ENCODE peak calls at places on chromosomes 3 and 15, in seven cellular contexts. P is neural progenitor cell, U is bronchial epithelial cell, D is HepG2, W is A549, Z is CD14-positive monocyte, L is endothelial cell. K is an unnamed sample.

GRCh38 chr15:63231717-63232116 is 42.3 kb downstream of the RAB8B start:
- DNase-seq in P (no peak), U (no peak), D (no peak), W (no peak), Z (no peak), L (no peak), K (no peak)

GRCh38 chr15:79431636-79432344 is at the start of gene MINAR1:
- DNase-seq in P (peak), U (peak), D (peak), W (peak), Z (no peak), L (peak), K (peak)

GRCh38 chr3:103614719-103615118 is 1179.9 kb downstream of the ZPLD1 start:
- DNase-seq in P (no peak), U (no peak), D (no peak), W (no peak), Z (no peak), L (no peak), K (no peak)

GRCh38 chr3:9803494-9803893 is 6.6 kb upstream of the TTLL3 start:
- DNase-seq in P (no peak), U (no peak), D (no peak), W (no peak), Z (no peak), L (no peak), K (no peak)

GRCh38 chr3:146142757-146143156 is 18.2 kb downstream of the PLOD2 start:
- DNase-seq in P (peak), U (no peak), D (no peak), W (no peak), Z (no peak), L (no peak), K (no peak)

GRCh38 chr3:88005066-88005465 is 53.7 kb downstream of the CGGBP1 start:
- DNase-seq in P (peak), U (peak), D (no peak), W (peak), Z (no peak), L (no peak), K (no peak)

GRCh38 chr3:16109929-16110328 is 64.6 kb upstream of the GALNT15 start:
- DNase-seq in P (no peak), U (no peak), D (no peak), W (no peak), Z (no peak), L (no peak), K (no peak)

GRCh38 chr3:187773233-187773962 is 28.1 kb upstream of the BCL6 start:
- DNase-seq in P (peak), U (no peak), D (no peak), W (no peak), Z (no peak), L (no peak), K (no peak)

GRCh38 chr15:95492388-95493070 is 838.0 kb upstream of the NR2F2 start:
- DNase-seq in P (no peak), U (peak), D (no peak), W (no peak), Z (no peak), L (no peak), K (no peak)

GRCh38 chr15:43150171-43150929 is 17.0 kb downstream of the TMEM62 start:
- DNase-seq in P (no peak), U (peak), D (no peak), W (peak), Z (no peak), L (no peak), K (no peak)

GRCh38 chr3:109187390-109187789 is 50.9 kb downstream of the C3orf85 start:
- DNase-seq in P (no peak), U (no peak), D (no peak), W (no peak), Z (no peak), L (no peak), K (no peak)

GRCh38 chr15:35379972-35380371 is 166.0 kb downstream of the DPH6 start:
- DNase-seq in P (no peak), U (peak), D (no peak), W (no peak), Z (no peak), L (no peak), K (no peak)

GRCh38 chr15:99249270-99249817 is at the start of gene TTC23:
- DNase-seq in P (peak), U (peak), D (peak), W (peak), Z (no peak), L (peak), K (no peak)

GRCh38 chr3:167810236-167810635 is 74.7 kb downstream of the SERPINI1 start:
- DNase-seq in P (no peak), U (no peak), D (no peak), W (no peak), Z (no peak), L (no peak), K (no peak)

GRCh38 chr15:98658831-98659699 is 10.7 kb downstream of the IGF1R start:
- DNase-seq in P (peak), U (peak), D (peak), W (peak), Z (no peak), L (peak), K (no peak)

GRCh38 chr3:107627962-107628542 is 105.3 kb downstream of the BBX start:
- DNase-seq in P (no peak), U (no peak), D (no peak), W (no peak), Z (no peak), L (no peak), K (no peak)
- TF ChIP-seq CTCF in P (peak), U (no peak), D (no peak), W (peak), Z (peak), L (no peak), K (peak)

GRCh38 chr3:52227766-52228165 is 2.3 kb upstream of the TLR9 start:
- DNase-seq in P (no peak), U (no peak), D (no peak), W (no peak), Z (no peak), L (no peak), K (no peak)

GRCh38 chr3:52225452-52226228 is at the start of gene TLR9:
- DNase-seq in P (no peak), U (no peak), D (no peak), W (no peak), Z (peak), L (no peak), K (no peak)

GRCh38 chr3:52226229-52226817 is 878 bp upstream of the TLR9 start:
- DNase-seq in P (no peak), U (no peak), D (no peak), W (no peak), Z (no peak), L (no peak), K (no peak)

GRCh38 chr3:52228266-52228665 is 2.8 kb upstream of the TLR9 start:
- DNase-seq in P (no peak), U (no peak), D (no peak), W (no peak), Z (no peak), L (no peak), K (no peak)

GRCh38 chr3:52227117-52227516 is 1.7 kb upstream of the TLR9 start:
- DNase-seq in P (no peak), U (no peak), D (no peak), W (no peak), Z (no peak), L (no peak), K (no peak)
- TF ChIP-seq CTCF in P (no peak), U (no peak), D (peak), W (no peak), Z (no peak), L (no peak), K (no peak)

GRCh38 chr3:150623945-150624344 is 20.8 kb downstream of the SELENOT start:
- DNase-seq in P (no peak), U (no peak), D (no peak), W (no peak), Z (no peak), L (no peak), K (no peak)
- TF ChIP-seq CTCF in P (no peak), U (no peak), D (no peak), W (no peak), Z (no peak), L (no peak), K (no peak)

DNA sequence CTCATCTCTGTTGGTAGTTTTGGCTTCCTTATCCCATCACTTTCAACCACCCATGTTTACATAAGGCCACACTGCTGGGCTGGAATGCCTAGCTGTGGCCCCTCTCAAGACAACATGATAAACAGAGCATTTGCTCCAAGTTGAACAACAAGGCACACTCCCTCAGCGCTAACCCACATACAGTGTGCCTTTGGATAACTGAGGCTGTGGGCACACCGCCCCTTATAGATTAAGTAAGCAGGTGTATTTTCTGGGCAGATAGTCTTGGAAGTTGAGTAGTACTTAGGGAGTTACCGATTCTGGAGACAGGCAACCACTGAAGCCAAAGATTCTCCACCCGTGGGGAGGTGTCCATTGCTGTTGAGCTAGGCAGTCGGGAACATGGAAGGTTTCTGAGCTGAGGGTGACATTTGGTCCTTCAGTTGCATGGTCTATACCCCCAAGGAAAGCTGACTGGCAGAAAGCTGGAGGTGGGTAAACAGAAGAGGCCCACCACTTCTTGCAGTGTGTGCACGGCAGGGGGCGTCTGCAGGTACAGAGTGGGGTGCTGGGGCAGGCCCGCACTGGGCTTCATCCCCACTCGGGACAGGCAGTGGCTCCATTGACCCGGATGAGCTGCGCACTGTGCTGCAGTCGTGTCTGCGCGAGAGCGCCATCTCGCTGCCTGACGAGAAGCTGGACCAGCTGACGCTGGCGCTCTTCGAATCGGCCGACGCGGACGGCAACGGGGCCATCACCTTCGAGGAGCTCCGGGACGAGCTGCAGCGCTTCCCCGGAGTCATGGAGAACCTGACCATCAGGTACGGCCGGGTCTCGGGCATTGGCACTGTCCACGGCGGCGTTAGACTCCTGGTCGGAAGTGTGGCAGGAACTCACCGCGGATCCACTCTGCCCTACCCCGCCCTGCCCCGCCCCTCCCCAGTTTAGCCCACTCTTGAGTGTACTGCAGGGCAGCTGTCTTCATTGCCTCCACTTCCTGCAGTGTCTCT is 16.8 kb downstream of the NOX5 start:
- DNase-seq in P (peak), U (peak), D (no peak), W (peak), Z (peak), L (peak), K (peak)
- TF ChIP-seq CTCF in P (peak), U (peak), D (peak), W (peak), Z (peak), L (peak), K (peak)

GRCh38 chr15:74542192-74543042 is 1.4 kb downstream of the ARID3B start:
- DNase-seq in P (no peak), U (peak), D (no peak), W (no peak), Z (no peak), L (no peak), K (no peak)

GRCh38 chr15:74543043-74543422 is 2.0 kb downstream of the ARID3B start:
- DNase-seq in P (no peak), U (no peak), D (no peak), W (no peak), Z (no peak), L (no peak), K (no peak)

GRCh38 chr15:74545061-74545460 is 4.0 kb downstream of the ARID3B start:
- DNase-seq in P (no peak), U (no peak), D (no peak), W (no peak), Z (no peak), L (no peak), K (no peak)

GRCh38 chr15:74541494-74542191 is 623 bp downstream of the ARID3B start:
- DNase-seq in P (peak), U (peak), D (peak), W (no peak), Z (peak), L (peak), K (no peak)

GRCh38 chr15:74543583-74543982 is 2.6 kb downstream of the ARID3B start:
- DNase-seq in P (no peak), U (peak), D (no peak), W (no peak), Z (no peak), L (no peak), K (no peak)
- TF ChIP-seq CTCF in P (peak), U (peak), D (peak), W (no peak), Z (no peak), L (no peak), K (peak)

GRCh38 chr3:149487598-149488197 is 13.2 kb downstream of the TM4SF4 start:
- DNase-seq in P (peak), U (no peak), D (no peak), W (no peak), Z (peak), L (peak), K (no peak)

GRCh38 chr3:149486726-149487125 is 12.2 kb downstream of the TM4SF4 start:
- DNase-seq in P (no peak), U (no peak), D (no peak), W (no peak), Z (no peak), L (no peak), K (no peak)

GRCh38 chr3:149490260-149490971 is 15.9 kb downstream of the TM4SF4 start:
- DNase-seq in P (no peak), U (no peak), D (no peak), W (no peak), Z (no peak), L (no peak), K (no peak)

GRCh38 chr3:149493315-149494021 is 19.0 kb downstream of the TM4SF4 start:
- DNase-seq in P (no peak), U (no peak), D (peak), W (no peak), Z (no peak), L (no peak), K (no peak)

GRCh38 chr3:149489060-149489690 is 14.7 kb downstream of the TM4SF4 start:
- DNase-seq in P (peak), U (no peak), D (no peak), W (no peak), Z (peak), L (peak), K (no peak)
- TF ChIP-seq CTCF in P (peak), U (peak), D (peak), W (peak), Z (peak), L (peak), K (peak)

GRCh38 chr15:57367556-57367955 is 8.7 kb upstream of the CGNL1 start:
- DNase-seq in P (no peak), U (peak), D (no peak), W (no peak), Z (no peak), L (no peak), K (no peak)

GRCh38 chr15:57358611-57359010 is 17.7 kb upstream of the CGNL1 start:
- DNase-seq in P (no peak), U (no peak), D (no peak), W (no peak), Z (no peak), L (no peak), K (no peak)

GRCh38 chr15:57363661-57364060 is 12.6 kb upstream of the CGNL1 start:
- DNase-seq in P (no peak), U (no peak), D (no peak), W (no peak), Z (no peak), L (no peak), K (no peak)

DNA sequence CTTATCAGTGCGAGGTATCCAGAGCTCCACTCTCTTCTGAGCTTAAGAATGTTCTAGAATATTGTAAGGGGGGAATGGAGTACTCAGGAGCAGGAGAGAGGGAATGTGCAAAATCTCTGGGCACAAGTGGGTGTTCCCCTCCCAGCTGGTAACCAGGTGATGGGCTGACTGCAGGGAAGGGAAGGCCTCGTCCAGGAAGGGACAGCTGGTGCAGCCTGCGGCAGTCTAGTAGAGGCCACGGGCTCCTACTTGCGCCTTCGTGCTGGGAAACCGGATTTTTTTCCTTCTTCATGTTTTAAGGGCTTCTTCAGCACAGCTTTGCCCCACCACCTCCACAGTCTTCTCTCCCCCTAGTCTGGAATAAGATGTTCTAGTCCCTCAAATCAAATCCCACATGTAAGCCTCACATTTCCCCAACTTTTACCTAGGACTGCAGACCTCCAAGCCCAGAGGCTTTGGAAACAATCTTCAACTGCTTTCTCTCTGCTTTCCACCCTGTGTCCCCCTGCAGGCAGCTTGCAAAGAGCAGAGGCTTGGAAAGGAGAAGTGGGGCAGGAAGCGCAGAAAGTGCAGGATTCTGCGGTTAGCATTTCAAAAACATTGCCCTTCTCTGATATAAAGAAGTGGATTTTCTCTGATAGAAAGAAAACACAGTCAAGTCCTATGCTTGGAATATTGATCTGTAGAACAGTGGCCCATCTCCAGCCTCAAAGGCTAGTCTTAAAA is 11.9 kb upstream of the CGNL1 start:
- DNase-seq in P (peak), U (no peak), D (peak), W (no peak), Z (peak), L (peak), K (no peak)
- TF ChIP-seq CTCF in P (peak), U (no peak), D (peak), W (no peak), Z (peak), L (no peak), K (no peak)

K was measured in D721Med.